ENCODE peak calls at places on chromosomes 16 and 17, in ten cellular contexts. V is AG04450; Q is HCEC 1CT; B is GM13977; P is effector CD4-positive, alpha-beta T cell; K is NCI-H1436 treated with DMSO at 0.1 percent for 48 hours; M is head of caudate nucleus; W is NB4; Y is naive thymus-derived CD4-positive, alpha-beta T cell; S is stimulated activated CD8-positive, alpha-beta memory T cell treated with anti-CD3 and anti-CD28 coated beads, Interleukin-15, amount 100 ng/mL, for 4 hours. L is an unnamed sample.

GRCh38 chr16:30623558-30624283 is 13.5 kb upstream of the ZNF689 start:
- DNase-seq in V (no peak), Q (no peak), B (no peak), P (no peak), K (no peak), M (no peak), W (no peak), Y (no peak), S (no peak), L (no peak)

GRCh38 chr17:42233148-42233547 is 38.9 kb upstream of the GHDC start:
- DNase-seq in V (peak), Q (peak), B (no peak), P (no peak), K (no peak), M (no peak), W (no peak), Y (no peak), S (no peak), L (no peak)

GRCh38 chr16:57262841-57263584 is 18.0 kb downstream of the ARL2BP start:
- DNase-seq in V (no peak), Q (no peak), B (no peak), P (no peak), K (no peak), M (peak), W (no peak), Y (no peak), S (no peak), L (no peak)

GRCh38 chr16:3907586-3907985 is 27.1 kb upstream of the CREBBP start:
- DNase-seq in V (no peak), Q (no peak), B (no peak), P (no peak), K (no peak), M (no peak), W (no peak), Y (no peak), S (no peak), L (no peak)

GRCh38 chr17:50102164-50102991 is 7.2 kb downstream of the PDK2 start:
- DNase-seq in V (no peak), Q (no peak), B (no peak), P (no peak), K (no peak), M (peak), W (no peak), Y (no peak), S (no peak), L (peak)

GRCh38 chr16:14205666-14206065 is 134.5 kb downstream of the MRTFB start:
- DNase-seq in V (no peak), Q (no peak), B (no peak), P (no peak), K (no peak), M (no peak), W (no peak), Y (no peak), S (no peak), L (no peak)

GRCh38 chr17:58331815-58332719 is 3.5 kb upstream of the TSPOAP1 start:
- DNase-seq in V (no peak), Q (no peak), B (peak), P (peak), K (no peak), M (no peak), W (peak), Y (peak), S (peak), L (no peak)

GRCh38 chr16:84117482-84117843 is 721 bp upstream of the MBTPS1 start:
- DNase-seq in V (no peak), Q (peak), B (peak), P (peak), K (no peak), M (no peak), W (no peak), Y (no peak), S (no peak), L (peak)

GRCh38 chr16:525123-525519 is 2.4 kb upstream of the CAPN15 start:
- DNase-seq in V (no peak), Q (no peak), B (no peak), P (no peak), K (no peak), M (no peak), W (no peak), Y (no peak), S (no peak), L (no peak)

GRCh38 chr17:8611671-8612298 is 18.7 kb downstream of the MYH10 start:
- DNase-seq in V (no peak), Q (no peak), B (no peak), P (no peak), K (no peak), M (no peak), W (no peak), Y (no peak), S (no peak), L (no peak)

GRCh38 chr17:17508641-17509591 is 12.7 kb upstream of the RASD1 start:
- DNase-seq in V (no peak), Q (no peak), B (no peak), P (no peak), K (no peak), M (no peak), W (no peak), Y (no peak), S (no peak), L (no peak)

GRCh38 chr16:61814716-61815347 is 221.4 kb downstream of the CDH8 start:
- DNase-seq in V (no peak), Q (no peak), B (no peak), P (no peak), K (no peak), M (no peak), W (no peak), Y (no peak), S (no peak), L (no peak)

GRCh38 chr17:39753514-39754160 is 15.9 kb downstream of the GRB7 start:
- DNase-seq in V (no peak), Q (no peak), B (peak), P (peak), K (no peak), M (no peak), W (peak), Y (no peak), S (no peak), L (no peak)